ENCODE peak calls at places on chromosomes 16 and 17, in eight cellular contexts. S is mucosa of descending colon; H is effector memory CD4-positive, alpha-beta T cell; U is DMS53; R is uterus; L is HCT116; X is cortex of kidney; C is EL. O is an unnamed sample.

GRCh38 chr16:47958726-47959125 is 197.1 kb downstream of the ABCC12 start:
- DNase-seq in H (no peak), U (no peak), R (no peak), S (no peak), X (no peak), L (no peak), C (no peak), O (no peak)

GRCh38 chr17:12282056-12282455 is 261.4 kb downstream of the MAP2K4 start:
- DNase-seq in X (no peak), S (no peak), R (no peak), H (no peak), U (peak), L (no peak), C (peak), O (no peak)

GRCh38 chr17:5526821-5527598 is 40.6 kb downstream of the MIS12 start:
- DNase-seq in X (no peak), S (peak), U (peak), L (peak), H (no peak), C (peak), R (peak), O (no peak)

GRCh38 chr16:1471569-1472194 is 3.1 kb downstream of the CLCN7 start:
- DNase-seq in X (no peak), L (no peak), U (no peak), R (no peak), C (no peak), H (no peak), S (no peak), O (no peak)

GRCh38 chr17:27319536-27320221 is 25.8 kb downstream of the WSB1 start:
- DNase-seq in L (no peak), U (peak), X (no peak), R (peak), H (no peak), C (no peak), S (no peak), O (no peak)

GRCh38 chr17:19708431-19709175 is 7.8 kb downstream of the SLC47A2 start:
- DNase-seq in R (no peak), U (no peak), S (no peak), L (no peak), H (no peak), C (no peak), X (no peak), O (no peak)

GRCh38 chr17:65533056-65533745 is 28.2 kb downstream of the AXIN2 start:
- DNase-seq in H (no peak), C (no peak), U (no peak), R (no peak), S (no peak), X (no peak), L (no peak), O (no peak)

GRCh38 chr16:74448990-74449389 is 27.7 kb upstream of the CLEC18B start:
- DNase-seq in L (peak), R (peak), H (no peak), S (no peak), C (peak), X (no peak), U (no peak), O (no peak)

GRCh38 chr16:30063893-30064745 is 1.4 kb upstream of the ALDOA start:
- DNase-seq in X (no peak), C (no peak), R (peak), S (peak), L (no peak), U (peak), H (peak), O (peak)

GRCh38 chr17:38919316-38920078 is 5.9 kb upstream of the LASP1NB start:
- DNase-seq in C (no peak), U (no peak), R (peak), S (no peak), X (no peak), H (no peak), L (no peak), O (no peak)

GRCh38 chr16:86016201-86016965 is 117.4 kb downstream of the IRF8 start:
- DNase-seq in U (peak), S (no peak), L (peak), C (peak), R (no peak), H (peak), X (no peak), O (no peak)

GRCh38 chr16:1890024-1890700 is 18.2 kb upstream of the MEIOB start:
- DNase-seq in H (no peak), R (no peak), L (no peak), X (no peak), S (peak), C (no peak), U (no peak), O (no peak)

GRCh38 chr16:56941092-56941491 is 9.2 kb downstream of the HERPUD1 start:
- DNase-seq in C (no peak), H (no peak), S (no peak), U (no peak), R (no peak), L (no peak), X (no peak), O (no peak)

GRCh38 chr17:76987486-76987885 is 119.3 kb downstream of the MGAT5B start:
- DNase-seq in S (no peak), L (no peak), X (no peak), H (no peak), R (no peak), C (no peak), U (no peak), O (no peak)

GRCh38 chr17:66123163-66123562 is 68.8 kb downstream of the CEP112 start:
- DNase-seq in U (no peak), S (no peak), L (peak), R (no peak), H (no peak), C (peak), X (no peak), O (no peak)

GRCh38 chr16:12896562-12896961 is 4.8 kb upstream of the SHISA9 start:
- DNase-seq in U (peak), X (no peak), C (peak), S (no peak), H (no peak), R (no peak), L (peak), O (no peak)

GRCh38 chr17:15444805-15445204 is 22.6 kb downstream of the CDRT4 start:
- DNase-seq in L (no peak), X (no peak), R (no peak), U (no peak), C (peak), H (no peak), S (no peak), O (no peak)

GRCh38 chr17:19986941-19987714 is 9.5 kb upstream of the AKAP10 start:
- DNase-seq in S (no peak), L (no peak), R (no peak), C (no peak), U (no peak), H (no peak), X (no peak), O (no peak)

GRCh38 chr17:17467720-17468119 is 9.1 kb upstream of the MED9 start:
- DNase-seq in H (no peak), L (no peak), S (no peak), U (peak), X (no peak), C (peak), R (no peak), O (no peak)

GRCh38 chr17:1709971-1710806 is at the start of gene TLCD2:
- DNase-seq in L (peak), H (no peak), X (no peak), S (peak), R (peak), C (peak), U (peak), O (no peak)

GRCh38 chr16:87411375-87412271 is 19.5 kb downstream of the MAP1LC3B start:
- DNase-seq in U (no peak), L (no peak), X (no peak), R (no peak), C (no peak), S (no peak), H (no peak), O (no peak)

GRCh38 chr16:72819345-72819744 is 228.6 kb downstream of the ZFHX3 start:
- DNase-seq in S (no peak), C (peak), R (no peak), U (no peak), L (no peak), H (no peak), X (no peak), O (no peak)

GRCh38 chr16:67936876-67937605 is 391 bp upstream of the PSMB10 start:
- DNase-seq in S (no peak), R (no peak), C (peak), X (no peak), L (no peak), U (no peak), H (peak), O (peak)

GRCh38 chr17:7558544-7559306 is at the start of gene TNFSF13:
- DNase-seq in H (no peak), L (no peak), R (no peak), S (peak), X (no peak), C (no peak), U (peak), O (no peak)

GRCh38 chr17:45690876-45691275 is 93.2 kb upstream of the CRHR1 start:
- DNase-seq in R (no peak), H (no peak), X (no peak), C (no peak), L (no peak), U (no peak), S (no peak), O (no peak)

GRCh38 chr16:17469011-17469741 is 1.6 kb downstream of the XYLT1 start:
- DNase-seq in H (no peak), S (no peak), U (no peak), R (no peak), C (peak), L (no peak), X (no peak), O (no peak)

GRCh38 chr16:27314161-27314723 is 468 bp downstream of the IL4R start:
- DNase-seq in R (peak), C (peak), S (peak), H (peak), X (no peak), U (peak), L (peak), O (peak)

GRCh38 chr16:1968146-1968953 is 1.7 kb downstream of the RNF151 start:
- DNase-seq in C (no peak), R (no peak), H (no peak), S (no peak), L (no peak), U (no peak), X (no peak), O (no peak)

GRCh38 chr16:90001761-90002503 is 17.3 kb downstream of the DBNDD1 start:
- DNase-seq in U (no peak), C (no peak), X (no peak), L (no peak), S (no peak), R (no peak), H (no peak), O (no peak)

GRCh38 chr17:49624896-49625295 is 49.2 kb downstream of the NXPH3 start:
- DNase-seq in U (no peak), S (no peak), R (no peak), H (no peak), X (no peak), C (peak), L (no peak), O (no peak)

GRCh38 chr16:42069-42457 is 11.3 kb downstream of the POLR3K start:
- DNase-seq in R (no peak), S (peak), H (no peak), C (no peak), U (no peak), L (no peak), X (no peak), O (no peak)

GRCh38 chr16:67541391-67542263 is 13.0 kb downstream of the RIPOR1 start:
- DNase-seq in C (peak), R (no peak), H (no peak), L (no peak), U (peak), S (no peak), X (no peak), O (no peak)

GRCh38 chr17:10879110-10879509 is 41.2 kb upstream of the PIRT start:
- DNase-seq in H (no peak), U (peak), S (no peak), C (no peak), X (no peak), R (no peak), L (no peak), O (no peak)

GRCh38 chr16:27273670-27274522 is 5.3 kb upstream of the NSMCE1 start:
- DNase-seq in H (no peak), R (no peak), X (no peak), L (peak), S (no peak), C (peak), U (peak), O (no peak)